ENCODE peak calls at places on chromosomes 7 and 10, in four cellular contexts. One of them, this sample, is unnamed.

GRCh38 chr10:119316729-119317097 is 109.3 kb downstream of the GRK5 start:
- DNase-seq in WTC11: no peak
- DNase-seq in K562: peak; percentile 49
- DNase-seq in HepG2: peak; percentile 89
- DNase-seq in this sample: no peak

GRCh38 chr7:145732521-145732920 is 384.1 kb upstream of the CNTNAP2 start:
- DNase-seq in K562: no peak
- DNase-seq in WTC11: no peak
- DNase-seq in HepG2: no peak
- DNase-seq in this sample: no peak

GRCh38 chr10:8365935-8366911 is 311.7 kb downstream of the GATA3 start:
- DNase-seq in HepG2: peak; percentile 42
- DNase-seq in K562: no peak
- DNase-seq in WTC11: no peak
- DNase-seq in this sample: no peak

GRCh38 chr10:121654021-121654545 is 55.8 kb upstream of the FGFR2 start:
- DNase-seq in HepG2: no peak
- DNase-seq in K562: no peak
- DNase-seq in WTC11: no peak
- DNase-seq in this sample: no peak

GRCh38 chr7:114925443-114925842 is 3.5 kb downstream of the MDFIC start:
- DNase-seq in WTC11: no peak
- DNase-seq in HepG2: no peak
- DNase-seq in K562: no peak
- DNase-seq in this sample: no peak

GRCh38 chr7:1078985-1079384 is 8.9 kb upstream of the GPER1 start:
- DNase-seq in K562: no peak
- DNase-seq in HepG2: peak; percentile 50
- DNase-seq in WTC11: no peak
- DNase-seq in this sample: no peak

GRCh38 chr10:125708971-125709503 is 10.5 kb upstream of the EDRF1 start:
- DNase-seq in WTC11: no peak
- DNase-seq in HepG2: no peak
- DNase-seq in K562: no peak
- DNase-seq in this sample: no peak

GRCh38 chr7:123303926-123304325 is 104.2 kb upstream of the SLC13A1 start:
- DNase-seq in WTC11: no peak
- DNase-seq in HepG2: no peak
- DNase-seq in K562: no peak
- DNase-seq in this sample: no peak

GRCh38 chr7:103296901-103297836 is at the start of gene PMPCB:
- DNase-seq in K562: peak; percentile 96
- DNase-seq in HepG2: peak; percentile 88
- DNase-seq in WTC11: peak; percentile 96
- DNase-seq in this sample: peak; percentile 96

GRCh38 chr10:27746364-27747095 is 911 bp upstream of the MKX start:
- DNase-seq in K562: no peak
- DNase-seq in HepG2: no peak
- DNase-seq in WTC11: peak; percentile 16
- DNase-seq in this sample: no peak

GRCh38 chr7:56033671-56034432 is 17.4 kb downstream of the PSPH start:
- DNase-seq in K562: peak; percentile 75
- DNase-seq in HepG2: peak; percentile 88
- DNase-seq in WTC11: peak; percentile 92
- DNase-seq in this sample: peak; percentile 95

DNA sequence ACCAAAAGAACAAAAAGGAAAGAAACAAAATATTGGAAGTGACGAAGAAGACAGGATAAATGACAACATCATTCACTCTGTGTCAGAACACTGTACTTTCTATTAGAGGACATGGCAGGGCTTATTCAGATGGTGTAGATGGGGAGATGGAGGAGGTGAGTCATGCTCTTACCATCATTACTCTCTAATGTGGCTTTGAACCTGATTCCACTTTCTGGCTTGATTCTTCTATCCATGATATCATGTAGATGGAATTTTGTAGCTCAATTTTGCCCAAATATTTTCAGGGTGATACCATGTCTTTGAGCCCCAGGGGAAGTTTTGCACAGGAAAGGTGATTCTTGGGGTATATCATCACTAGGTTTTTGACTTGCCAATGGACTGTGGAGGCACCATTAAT is 91.7 kb downstream of the CFAP58 start:
- DNase-seq in K562: no peak
- DNase-seq in HepG2: no peak
- DNase-seq in WTC11: no peak
- DNase-seq in this sample: no peak
- TF ChIP-seq FOXJ3 in K562: no peak
- TF ChIP-seq FOXJ3 in HepG2: no peak
- TF ChIP-seq FOXJ3 in WTC11: no peak
- TF ChIP-seq FOXJ3 in this sample: no peak

GRCh38 chr7:130721486-130722277 is 12.3 kb downstream of the KLF14 start:
- DNase-seq in WTC11: peak; percentile 70
- DNase-seq in K562: peak; percentile 77
- DNase-seq in HepG2: peak; percentile 49
- DNase-seq in this sample: peak; percentile 80
- TF ChIP-seq FOXJ3 in WTC11: no peak
- TF ChIP-seq FOXJ3 in K562: peak; percentile 88
- TF ChIP-seq FOXJ3 in HepG2: no peak
- TF ChIP-seq FOXJ3 in this sample: no peak

DNA sequence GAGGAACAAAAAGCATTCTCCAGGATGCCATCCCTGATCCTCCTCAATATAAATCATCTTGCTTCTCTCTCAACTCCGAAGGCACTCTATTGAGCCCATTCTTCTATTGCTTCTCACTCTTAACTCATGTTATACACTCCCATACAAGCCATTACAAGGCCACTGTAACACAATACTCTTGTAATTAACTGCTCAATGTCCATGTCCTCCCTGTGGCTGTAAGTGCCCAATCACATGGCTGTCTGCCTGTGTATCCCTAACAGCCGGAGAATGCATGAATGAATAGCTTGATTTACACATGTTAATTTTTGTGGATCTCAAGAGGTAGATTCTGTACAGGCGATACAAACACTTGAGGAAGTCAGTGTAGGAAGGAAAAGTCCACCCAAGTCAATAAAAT is 215.6 kb downstream of the DOCK4 start:
- DNase-seq in WTC11: no peak
- DNase-seq in HepG2: no peak
- DNase-seq in K562: no peak
- DNase-seq in this sample: no peak
- TF ChIP-seq FOXJ3 in WTC11: no peak
- TF ChIP-seq FOXJ3 in HepG2: no peak
- TF ChIP-seq FOXJ3 in K562: no peak
- TF ChIP-seq FOXJ3 in this sample: no peak

GRCh38 chr7:36896956-36897594 is 172.8 kb upstream of the AOAH start:
- DNase-seq in WTC11: no peak
- DNase-seq in K562: peak; percentile 34
- DNase-seq in HepG2: no peak
- DNase-seq in this sample: no peak
- TF ChIP-seq FOXJ3 in WTC11: no peak
- TF ChIP-seq FOXJ3 in K562: no peak
- TF ChIP-seq FOXJ3 in HepG2: no peak
- TF ChIP-seq FOXJ3 in this sample: no peak

GRCh38 chr10:59363446-59363958 is 1.2 kb upstream of the FAM13C start:
- DNase-seq in HepG2: no peak
- DNase-seq in K562: no peak
- DNase-seq in WTC11: no peak
- DNase-seq in this sample: no peak

GRCh38 chr10:59361659-59362183 is 628 bp downstream of the FAM13C start:
- DNase-seq in WTC11: no peak
- DNase-seq in HepG2: peak; percentile 4
- DNase-seq in K562: no peak
- DNase-seq in this sample: no peak

GRCh38 chr10:59362991-59363390 is 642 bp upstream of the FAM13C start:
- DNase-seq in HepG2: no peak
- DNase-seq in K562: no peak
- DNase-seq in WTC11: peak; percentile 56
- DNase-seq in this sample: peak; percentile 68

GRCh38 chr10:59360605-59361515 is 1.5 kb downstream of the FAM13C start:
- DNase-seq in WTC11: no peak
- DNase-seq in K562: no peak
- DNase-seq in HepG2: no peak
- DNase-seq in this sample: no peak

DNA sequence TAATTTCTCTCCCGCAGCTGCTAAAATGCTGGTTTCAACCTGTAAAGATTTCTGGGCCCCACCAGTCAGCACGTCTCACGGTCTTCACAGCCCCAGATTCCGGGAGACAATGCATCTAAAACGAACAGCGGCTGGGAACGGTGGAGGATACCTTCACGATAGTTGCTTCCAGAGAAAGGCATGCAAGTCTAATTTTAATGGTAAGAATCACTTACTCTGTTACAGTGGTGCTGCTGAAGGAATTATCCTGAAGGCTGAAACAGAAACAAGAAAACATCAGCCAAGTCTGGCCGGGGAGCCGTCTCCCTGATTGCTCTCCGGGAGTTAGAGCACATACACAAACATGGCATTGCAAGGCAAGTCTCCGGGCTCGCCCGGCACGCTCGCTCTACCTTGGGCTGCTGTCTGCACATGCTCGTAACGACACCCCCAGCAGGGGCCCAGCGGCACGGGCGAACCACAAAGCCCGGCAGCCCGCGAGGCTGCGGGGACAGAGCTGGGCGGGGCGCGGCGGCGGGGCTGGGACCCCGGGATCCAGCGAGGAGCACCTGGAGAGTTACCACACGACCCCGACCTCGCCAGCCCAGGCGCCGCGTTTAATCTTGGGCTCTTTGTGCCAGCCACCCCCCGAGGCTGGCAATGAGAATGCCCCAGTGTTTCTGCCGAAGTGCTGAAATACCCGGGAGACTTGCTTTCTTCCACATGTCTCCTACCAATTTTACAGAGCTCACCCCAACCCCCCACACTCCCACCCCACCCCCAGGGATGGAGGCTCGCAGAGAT is at the start of gene FAM13C:
- DNase-seq in K562: no peak
- DNase-seq in HepG2: peak; percentile 7
- DNase-seq in WTC11: peak; percentile 82
- DNase-seq in this sample: peak; percentile 83
- TF ChIP-seq FOXJ3 in K562: no peak
- TF ChIP-seq FOXJ3 in HepG2: no peak
- TF ChIP-seq FOXJ3 in WTC11: no peak
- TF ChIP-seq FOXJ3 in this sample: no peak

GRCh38 chr10:72846225-72846624 is 47.3 kb upstream of the OIT3 start:
- DNase-seq in HepG2: no peak
- DNase-seq in WTC11: no peak
- DNase-seq in K562: no peak
- DNase-seq in this sample: no peak
- TF ChIP-seq FOXJ3 in HepG2: no peak
- TF ChIP-seq FOXJ3 in WTC11: no peak
- TF ChIP-seq FOXJ3 in K562: no peak
- TF ChIP-seq FOXJ3 in this sample: no peak

GRCh38 chr10:73251683-73252444 is 580 bp downstream of the MRPS16 start:
- DNase-seq in WTC11: no peak
- DNase-seq in K562: peak; percentile 58
- DNase-seq in HepG2: peak; percentile 69
- DNase-seq in this sample: peak; percentile 37
- TF ChIP-seq FOXJ3 in WTC11: no peak
- TF ChIP-seq FOXJ3 in K562: no peak
- TF ChIP-seq FOXJ3 in HepG2: no peak
- TF ChIP-seq FOXJ3 in this sample: no peak

GRCh38 chr10:98242823-98243222 is 25.2 kb downstream of the LOXL4 start:
- DNase-seq in WTC11: no peak
- DNase-seq in K562: no peak
- DNase-seq in HepG2: no peak
- DNase-seq in this sample: peak; percentile 29
- TF ChIP-seq FOXJ3 in WTC11: no peak
- TF ChIP-seq FOXJ3 in K562: no peak
- TF ChIP-seq FOXJ3 in HepG2: no peak
- TF ChIP-seq FOXJ3 in this sample: no peak

GRCh38 chr7:88202799-88203198 is 17.0 kb downstream of the SRI start:
- DNase-seq in HepG2: no peak
- DNase-seq in WTC11: no peak
- DNase-seq in K562: no peak
- DNase-seq in this sample: no peak
- TF ChIP-seq FOXJ3 in HepG2: no peak
- TF ChIP-seq FOXJ3 in WTC11: no peak
- TF ChIP-seq FOXJ3 in K562: no peak
- TF ChIP-seq FOXJ3 in this sample: no peak

DNA sequence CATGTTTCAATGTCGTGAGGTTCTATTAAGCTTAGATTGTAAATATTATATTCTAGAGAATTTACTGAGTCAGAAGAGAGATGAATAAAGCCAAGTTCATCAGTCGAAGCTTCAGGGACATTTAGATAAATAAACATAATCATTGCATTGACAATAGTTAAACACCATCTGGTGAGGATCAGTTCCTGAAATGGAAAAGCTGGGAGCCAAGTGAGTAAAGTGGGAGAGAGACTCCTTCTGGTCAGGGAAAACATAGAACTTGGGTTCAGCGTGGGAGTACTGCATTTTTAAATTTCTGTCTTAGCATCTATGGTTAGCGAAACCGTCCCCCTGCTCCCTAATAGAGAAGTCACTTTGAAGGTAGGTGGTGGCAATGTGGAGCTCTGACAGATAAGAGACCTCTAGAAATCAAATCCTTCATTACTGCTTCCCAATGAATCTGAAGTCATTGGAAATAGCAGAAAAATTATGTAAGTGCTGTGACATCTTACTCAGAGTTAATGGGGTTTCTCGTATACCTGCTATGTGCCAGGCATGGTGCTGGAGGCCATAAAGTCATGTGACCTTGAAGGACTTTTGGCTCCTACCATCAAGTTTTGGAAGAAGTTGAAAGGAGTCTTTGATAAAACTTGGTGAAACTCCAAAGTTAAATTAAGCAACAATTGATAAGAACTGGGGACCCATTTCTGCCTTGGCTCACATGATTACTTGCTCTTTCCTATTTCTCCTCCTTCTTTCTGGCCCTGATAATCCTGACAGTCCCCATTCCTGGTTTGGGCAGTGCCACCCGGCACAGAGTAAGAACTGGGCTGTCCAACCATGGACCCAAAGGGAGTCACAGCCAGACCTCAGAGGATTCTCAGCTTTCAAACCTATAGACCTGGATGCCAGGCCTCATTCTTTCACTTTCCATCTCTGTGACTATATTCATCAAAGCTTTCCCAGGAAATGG is 211.2 kb downstream of the C7orf25 start:
- DNase-seq in WTC11: no peak
- DNase-seq in K562: no peak
- DNase-seq in HepG2: no peak
- DNase-seq in this sample: no peak
- TF ChIP-seq FOXJ3 in WTC11: no peak
- TF ChIP-seq FOXJ3 in K562: no peak
- TF ChIP-seq FOXJ3 in HepG2: no peak
- TF ChIP-seq FOXJ3 in this sample: no peak